ENCODE peak calls at places on chromosomes 4 and X, in nine cellular contexts. I is mammary epithelial cell, R is keratinocyte, V is heart right ventricle, S is HCT116, G is psoas muscle, M is transverse colon, O is kidney, X is endodermal cell. F is an unnamed sample. For H3K4me1, the result is how much of the 10 kb centered on the place peaks cover.

GRCh38 chrX:56233682-56234081 is 1.5 kb downstream of the KLF8 start:
- DNase-seq in I (peak), R (peak), V (peak), S (peak), G (peak), M (peak), O (peak), X (peak), F (peak)

GRCh38 chrX:133923113-133923512 is 62.3 kb downstream of the GPC3 start:
- DNase-seq in I (no peak), R (no peak), V (no peak), S (no peak), G (no peak), M (no peak), O (no peak), X (no peak), F (no peak)

GRCh38 chr4:43682551-43682950 is 766.1 kb downstream of the KCTD8 start:
- DNase-seq in I (peak), R (no peak), V (no peak), S (no peak), G (no peak), M (no peak), O (no peak), X (no peak), F (no peak)

GRCh38 chrX:42149786-42150185 is 226.4 kb upstream of the CASK start:
- DNase-seq in I (peak), R (no peak), V (no peak), S (no peak), G (no peak), M (no peak), O (no peak), X (no peak), F (no peak)

GRCh38 chrX:37380920-37381319 is 31.8 kb downstream of the PRRG1 start:
- DNase-seq in I (peak), R (no peak), V (no peak), S (peak), G (no peak), M (no peak), O (no peak), X (no peak), F (no peak)

GRCh38 chr4:165635261-165635838 is 237.7 kb upstream of the TLL1 start:
- DNase-seq in I (no peak), R (no peak), V (no peak), S (no peak), G (no peak), M (no peak), O (no peak), X (no peak), F (no peak)

GRCh38 chr4:85127653-85128052 is 161.2 kb upstream of the WDFY3 start:
- DNase-seq in I (peak), R (no peak), V (peak), S (peak), G (no peak), M (no peak), O (no peak), X (peak), F (no peak)

GRCh38 chr4:661856-662761 is 12.0 kb downstream of the ATP5ME start:
- DNase-seq in I (no peak), R (no peak), V (no peak), S (no peak), G (peak), M (peak), O (peak), X (no peak), F (no peak)

GRCh38 chr4:37812713-37813112 is 13.8 kb upstream of the PGM2 start:
- DNase-seq in I (no peak), R (no peak), V (no peak), S (no peak), G (no peak), M (no peak), O (no peak), X (no peak), F (no peak)

GRCh38 chr4:2787230-2788100 is 5.4 kb upstream of the SH3BP2 start:
- DNase-seq in I (no peak), R (no peak), V (peak), S (no peak), G (peak), M (peak), O (peak), X (peak), F (no peak)
- H3K4me1 ChIP-seq in I (under half), R (under half), V (under half), S (under half), G (under half), M (under half), O (under half), X (under half), F (under half)

GRCh38 chr4:123352966-123353365 is 43.6 kb upstream of the SPRY1 start:
- DNase-seq in I (no peak), R (no peak), V (no peak), S (no peak), G (no peak), M (no peak), O (no peak), X (no peak), F (no peak)
- H3K27ac ChIP-seq in I (no peak), R (no peak), V (peak), S (no peak), G (peak), M (no peak), O (peak), X (no peak), F (peak)

GRCh38 chrX:154541896-154542722 is 4.5 kb downstream of the G6PD start:
- DNase-seq in I (peak), R (no peak), V (peak), S (peak), G (peak), M (peak), O (peak), X (no peak), F (peak)
- H3K4me1 ChIP-seq in I (under half), R (under half), V (under half), S (under half), G (under half), M (under half), O (under half), X (under half), F (under half)

GRCh38 chr4:112646632-112647537 is 9.9 kb downstream of the LARP7 start:
- DNase-seq in I (no peak), R (no peak), V (no peak), S (no peak), G (no peak), M (no peak), O (no peak), X (no peak), F (no peak)
- H3K27ac ChIP-seq in I (no peak), R (no peak), V (no peak), S (no peak), G (no peak), M (no peak), O (no peak), X (peak), F (no peak)

GRCh38 chr4:40562208-40562607 is 67.5 kb downstream of the RBM47 start:
- DNase-seq in I (no peak), R (no peak), V (no peak), S (no peak), G (no peak), M (no peak), O (no peak), X (no peak), F (no peak)
- H3K4me1 ChIP-seq in I (under half), R (under half), V (under half), S (half or more), G (under half), M (under half), O (under half), X (under half), F (under half)

DNA sequence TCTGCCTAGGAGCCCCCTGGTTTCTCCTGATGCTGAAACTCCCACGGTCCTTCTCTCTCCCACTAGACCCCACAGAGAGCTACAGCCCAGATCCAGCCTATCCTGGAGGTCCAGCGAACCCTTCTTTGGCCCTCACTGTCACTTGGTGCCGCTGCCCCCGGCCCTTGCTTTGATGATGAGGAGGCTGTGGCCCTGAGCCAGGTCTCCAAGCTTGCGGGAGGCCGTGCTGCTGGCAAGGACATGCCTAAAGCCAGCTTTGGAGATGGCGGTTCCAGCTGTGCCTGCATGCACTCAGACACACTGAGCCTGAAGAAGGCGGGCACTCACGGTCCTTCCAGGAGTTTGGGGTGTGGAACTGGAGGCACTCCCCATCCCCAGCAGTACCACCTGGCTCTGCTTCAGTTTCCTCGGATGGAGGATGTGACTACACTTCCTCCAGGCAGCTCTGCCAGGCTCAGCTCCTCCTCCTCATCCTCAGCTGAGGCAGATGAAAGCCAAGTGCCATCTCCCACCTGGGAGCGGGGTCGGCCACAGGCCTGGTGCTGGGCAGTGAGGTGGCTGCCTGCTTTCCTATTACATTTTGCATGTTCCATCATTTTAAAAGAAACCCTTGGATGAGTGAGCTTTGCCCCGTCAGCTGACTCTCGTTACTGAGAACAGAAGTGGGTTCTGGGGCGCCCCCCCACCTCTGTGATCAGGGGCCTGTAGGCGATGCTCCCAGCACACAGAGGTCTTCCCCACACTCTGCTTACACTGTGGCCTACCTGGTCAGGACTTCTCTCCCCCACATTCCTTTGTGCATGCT is 9.0 kb downstream of the TNIP2 start:
- DNase-seq in I (no peak), R (no peak), V (no peak), S (no peak), G (peak), M (no peak), O (peak), X (no peak), F (no peak)
- H3K27ac ChIP-seq in I (peak), R (peak), V (no peak), S (no peak), G (peak), M (no peak), O (peak), X (no peak), F (peak)

F was measured in tibial nerve.